ENCODE peak calls at places on chromosomes 16 and 17, in five cellular contexts. I is body of pancreas; P is pancreas; C is CD8-positive, alpha-beta T cell; D is ascending aorta. Y is an unnamed sample. For H3K9me3, the result is how much of the 10 kb centered on the place peaks cover.

GRCh38 chr17:63696381-63696961 is 3.5 kb downstream of the LIMD2 start:
- DNase-seq in I (peak), P (no peak), C (peak), D (no peak), Y (peak)

GRCh38 chr17:47745037-47745380 is 12.0 kb downstream of the TBX21 start:
- DNase-seq in I (no peak), P (no peak), C (no peak), D (no peak), Y (no peak)

GRCh38 chr16:51306116-51306515 is 155.0 kb upstream of the SALL1 start:
- DNase-seq in I (no peak), P (no peak), C (no peak), D (no peak), Y (no peak)

GRCh38 chr16:86151372-86151950 is 252.5 kb downstream of the IRF8 start:
- DNase-seq in I (no peak), P (no peak), C (no peak), D (no peak), Y (no peak)

GRCh38 chr17:44363613-44364159 is at the start of gene FAM171A2:
- DNase-seq in I (peak), P (peak), C (peak), D (no peak), Y (peak)

GRCh38 chr17:37494401-37494831 is 4.7 kb downstream of the DUSP14 start:
- DNase-seq in I (no peak), P (no peak), C (no peak), D (no peak), Y (peak)

GRCh38 chr16:19375561-19376158 is 42.0 kb upstream of the TMC5 start:
- DNase-seq in I (peak), P (no peak), C (peak), D (no peak), Y (peak)

GRCh38 chr16:59260892-59261291 is 526.8 kb upstream of the GOT2 start:
- DNase-seq in I (no peak), P (no peak), C (no peak), D (no peak), Y (no peak)

GRCh38 chr17:49015924-49016774 is 19.0 kb downstream of the IGF2BP1 start:
- DNase-seq in I (no peak), P (no peak), C (no peak), D (no peak), Y (peak)

GRCh38 chr16:24988593-24989338 is 26.4 kb downstream of the ARHGAP17 start:
- DNase-seq in I (peak), P (peak), C (no peak), D (peak), Y (peak)

GRCh38 chr17:58315750-58316149 is 12.8 kb downstream of the TSPOAP1 start:
- DNase-seq in I (no peak), P (no peak), C (no peak), D (no peak), Y (no peak)

GRCh38 chr16:13148294-13148693 is 246.9 kb downstream of the SHISA9 start:
- DNase-seq in I (no peak), P (no peak), C (no peak), D (no peak), Y (no peak)

GRCh38 chr17:48037036-48037881 is at the start of gene COPZ2:
- DNase-seq in I (peak), P (peak), C (peak), D (peak), Y (peak)

GRCh38 chr16:65975049-65975708 is 391.3 kb upstream of the CDH5 start:
- DNase-seq in I (no peak), P (no peak), C (no peak), D (no peak), Y (no peak)

GRCh38 chr16:67846063-67846319 is 742 bp upstream of the NUTF2 start:
- DNase-seq in I (no peak), P (no peak), C (no peak), D (no peak), Y (no peak)

GRCh38 chr16:27969574-27969973 is 93.9 kb downstream of the GSG1L start:
- DNase-seq in I (no peak), P (no peak), C (no peak), D (no peak), Y (no peak)

GRCh38 chr16:72427001-72427785 is 255.2 kb upstream of the PMFBP1 start:
- DNase-seq in I (no peak), P (no peak), C (no peak), D (no peak), Y (no peak)

GRCh38 chr17:4497101-4497824 is 1.4 kb upstream of the SPNS2 start:
- DNase-seq in I (peak), P (no peak), C (no peak), D (peak), Y (no peak)

GRCh38 chr17:32875230-32875903 is 1.6 kb downstream of the MYO1D start:
- DNase-seq in I (no peak), P (no peak), C (no peak), D (no peak), Y (no peak)
- H3K27ac ChIP-seq in I (peak), P (no peak), C (no peak), D (peak), Y (no peak)

DNA sequence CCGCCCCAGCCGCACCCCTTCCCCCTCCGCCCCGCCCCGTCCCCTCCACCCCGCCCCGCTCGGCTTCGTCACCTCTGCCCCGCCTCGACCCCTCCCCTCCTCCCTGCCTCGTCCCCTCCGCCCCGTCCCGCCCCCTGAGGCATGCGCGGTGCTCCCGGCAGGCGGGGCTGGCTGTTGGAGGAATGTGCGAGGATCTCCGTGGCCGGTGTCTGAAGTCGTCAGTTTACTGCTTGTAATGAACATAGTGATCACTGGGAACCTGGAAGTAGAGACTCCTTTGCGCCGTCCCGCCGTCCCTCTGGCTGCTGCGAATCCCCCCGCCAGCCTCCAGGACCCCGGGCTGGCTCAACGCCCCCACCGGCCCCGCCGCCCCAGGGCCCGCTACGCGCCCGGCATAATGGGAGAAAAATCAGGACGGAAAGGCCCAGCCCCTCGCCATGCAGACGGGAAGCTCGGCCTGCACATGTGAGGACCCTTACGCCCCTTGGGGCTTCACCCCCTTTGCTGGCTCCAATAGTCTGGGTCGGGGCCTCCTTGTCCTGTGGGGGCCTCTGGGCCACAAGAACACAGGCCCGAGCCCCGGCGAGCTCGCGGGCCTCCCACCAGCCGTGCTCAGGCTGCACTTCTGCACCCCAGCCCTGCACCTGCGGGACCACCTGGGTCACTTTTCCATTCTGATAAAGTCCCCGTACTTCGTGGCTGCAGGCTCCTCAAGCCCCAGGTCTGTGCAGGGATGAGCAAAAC is 743.1 kb downstream of the KCNJ18 start:
- DNase-seq in I (no peak), P (no peak), C (no peak), D (no peak), Y (no peak)
- H3K9me3 ChIP-seq in I (under half), P (under half), C (under half), D (under half), Y (under half)

GRCh38 chr17:14198575-14198974 is 38.1 kb downstream of the CDRT15 start:
- DNase-seq in I (no peak), P (no peak), C (no peak), D (no peak), Y (no peak)

GRCh38 chr17:14197582-14197981 is 39.1 kb downstream of the CDRT15 start:
- DNase-seq in I (no peak), P (no peak), C (peak), D (no peak), Y (no peak)

GRCh38 chr17:14200354-14200753 is 36.3 kb downstream of the CDRT15 start:
- DNase-seq in I (no peak), P (no peak), C (no peak), D (no peak), Y (no peak)

GRCh38 chr17:14198013-14198412 is 38.6 kb downstream of the CDRT15 start:
- DNase-seq in I (peak), P (peak), C (no peak), D (no peak), Y (no peak)

GRCh38 chr17:14196337-14196997 is 40.2 kb downstream of the CDRT15 start:
- DNase-seq in I (no peak), P (no peak), C (no peak), D (no peak), Y (no peak)
- TF ChIP-seq CTCF in I (no peak), P (no peak), C (peak), D (no peak), Y (no peak)

DNA sequence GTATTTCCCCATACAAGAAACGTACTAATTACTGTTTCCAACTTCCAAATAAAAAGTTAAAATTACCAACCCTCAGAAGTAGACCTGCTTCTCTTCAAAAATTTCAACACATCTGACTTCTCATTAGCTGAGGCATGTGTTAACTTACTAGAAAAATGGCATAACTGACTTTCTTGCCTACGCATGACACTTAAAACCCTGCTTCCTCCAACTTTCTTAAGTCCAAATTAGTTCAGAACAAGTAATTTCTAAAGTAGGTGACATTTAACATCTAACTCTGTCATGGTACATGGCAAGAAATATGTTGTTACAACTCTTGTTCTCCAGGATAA is 6.7 kb downstream of the USP7 start:
- DNase-seq in I (no peak), P (no peak), C (no peak), D (no peak), Y (no peak)
- H3K27ac ChIP-seq in I (no peak), P (no peak), C (no peak), D (no peak), Y (no peak)

GRCh38 chr16:81388357-81388756 is 56.3 kb upstream of the CMIP start:
- DNase-seq in I (no peak), P (no peak), C (no peak), D (no peak), Y (no peak)

GRCh38 chr16:81384006-81384405 is 60.6 kb upstream of the CMIP start:
- DNase-seq in I (no peak), P (no peak), C (no peak), D (no peak), Y (peak)

GRCh38 chr16:81380932-81381331 is 63.7 kb upstream of the CMIP start:
- DNase-seq in I (no peak), P (no peak), C (no peak), D (no peak), Y (no peak)

DNA sequence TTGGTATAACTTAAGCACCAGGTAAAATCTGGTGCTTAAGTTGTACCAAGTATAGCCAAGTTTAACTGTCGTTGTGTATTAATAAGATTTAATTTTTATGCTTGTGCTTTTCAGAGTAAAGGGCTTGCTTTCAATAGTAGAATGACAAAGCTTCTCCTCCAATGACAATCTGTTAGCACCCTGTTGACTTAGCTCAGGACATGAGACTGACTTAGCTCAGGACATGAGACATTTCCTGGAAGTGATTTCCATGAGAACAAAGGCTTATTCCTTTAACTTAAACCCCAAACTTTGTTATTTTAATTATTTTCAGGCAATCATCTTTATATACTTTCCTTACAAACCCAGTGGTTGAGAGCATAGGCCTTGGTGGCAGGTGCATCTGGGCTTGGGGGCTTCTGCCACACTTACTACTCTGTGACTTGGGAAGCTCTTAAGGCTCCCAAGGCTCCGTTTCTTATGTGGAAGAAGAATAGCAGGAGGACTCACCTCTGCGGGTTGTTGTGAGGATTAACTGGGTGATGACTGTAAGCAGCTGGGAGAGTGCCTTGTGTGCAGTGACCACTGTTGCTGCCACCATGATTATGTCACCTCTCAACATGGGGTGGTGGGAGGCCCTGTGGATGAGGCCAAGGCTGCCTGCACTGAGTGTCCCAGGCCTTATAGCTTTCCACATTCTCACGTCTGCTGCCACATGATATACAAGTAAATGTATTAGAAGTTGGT is 59.4 kb upstream of the CMIP start:
- DNase-seq in I (no peak), P (no peak), C (no peak), D (no peak), Y (no peak)
- H3K9me3 ChIP-seq in I (under half), P (under half), C (under half), D (under half), Y (under half)

GRCh38 chr17:17146791-17147406 is 59.2 kb downstream of the PLD6 start:
- DNase-seq in I (peak), P (no peak), C (peak), D (no peak), Y (no peak)
- TF ChIP-seq CTCF in I (no peak), P (no peak), C (no peak), D (no peak), Y (no peak)

GRCh38 chr17:50967795-50968194 is 101.6 kb upstream of the TOB1 start:
- DNase-seq in I (no peak), P (no peak), C (no peak), D (no peak), Y (peak)
- H3K27ac ChIP-seq in I (no peak), P (no peak), C (no peak), D (peak), Y (no peak)